ENCODE peak calls at places on chromosomes 3 and 15, in six cellular contexts. R is cardiac muscle cell, J is choroid plexus epithelial cell, A is neural progenitor cell, O is fibroblast of pulmonary artery, W is HCT116. V is an unnamed sample.

GRCh38 chr3:188821998-188822397 is 349.8 kb upstream of the TPRG1 start:
- DNase-seq in O (no peak), J (no peak), W (no peak), R (no peak), A (no peak), V (no peak)

GRCh38 chr15:48062476-48062875 is 58.3 kb upstream of the SLC24A5 start:
- DNase-seq in R (peak), A (no peak), J (peak), O (peak), W (no peak), V (peak)

GRCh38 chr3:149767720-149768119 is 15.4 kb upstream of the COMMD2 start:
- DNase-seq in J (no peak), A (no peak), O (no peak), R (no peak), W (no peak), V (no peak)

GRCh38 chr3:137582484-137582883 is 181.6 kb upstream of the SOX14 start:
- DNase-seq in A (peak), J (no peak), R (no peak), O (no peak), W (no peak), V (no peak)

GRCh38 chr15:29670945-29671307 is 151.3 kb downstream of the TJP1 start:
- DNase-seq in A (no peak), R (peak), O (peak), J (peak), W (no peak), V (peak)

GRCh38 chr15:74799843-74800558 is 12.6 kb upstream of the LMAN1L start:
- DNase-seq in J (peak), A (peak), W (peak), R (peak), O (peak), V (peak)

GRCh38 chr3:67662733-67663132 is 8.3 kb upstream of the SUCLG2 start:
- DNase-seq in A (no peak), O (no peak), J (peak), W (no peak), R (no peak), V (no peak)

GRCh38 chr15:42137461-42138261 is 18.8 kb downstream of the PLA2G4F start:
- DNase-seq in J (peak), R (peak), A (peak), W (peak), O (peak), V (peak)

GRCh38 chr15:40128746-40129660 is 20.3 kb upstream of the BMF start:
- DNase-seq in A (no peak), R (no peak), W (no peak), J (no peak), O (no peak), V (no peak)

GRCh38 chr15:92733934-92734521 is 78.5 kb upstream of the FAM174B start:
- DNase-seq in J (peak), O (peak), R (peak), A (no peak), W (no peak), V (peak)

GRCh38 chr15:73797366-73798158 is 44.4 kb upstream of the INSYN1 start:
- DNase-seq in O (no peak), R (no peak), A (no peak), W (no peak), J (no peak), V (no peak)

GRCh38 chr15:51846463-51847230 is 17.2 kb downstream of the TMOD3 start:
- DNase-seq in O (peak), R (peak), J (peak), W (peak), A (no peak), V (peak)

GRCh38 chr3:21216598-21216997 is 534.4 kb downstream of the ZNF385D start:
- DNase-seq in W (no peak), R (peak), A (peak), J (peak), O (peak), V (peak)

GRCh38 chr15:89900849-89901248 is 7.1 kb upstream of the AP3S2 start:
- DNase-seq in J (no peak), W (no peak), O (no peak), R (no peak), A (no peak), V (no peak)

GRCh38 chr3:196754215-196754937 is 14.7 kb downstream of the PAK2 start:
- DNase-seq in R (peak), A (no peak), O (no peak), W (no peak), J (peak), V (peak)

GRCh38 chr3:136281966-136282554 is 31.9 kb downstream of the PCCB start:
- DNase-seq in A (no peak), O (peak), R (peak), J (peak), W (no peak), V (no peak)

GRCh38 chr15:56654624-56655023 is 78.7 kb downstream of the ZNF280D start:
- DNase-seq in R (peak), A (no peak), W (no peak), J (peak), O (peak), V (peak)

GRCh38 chr3:24490151-24490550 is 4.5 kb downstream of the THRB start:
- DNase-seq in A (no peak), R (peak), J (peak), W (no peak), O (no peak), V (peak)

GRCh38 chr3:49747792-49748480 is 24.2 kb upstream of the GMPPB start:
- DNase-seq in W (no peak), J (peak), R (peak), A (no peak), O (peak), V (peak)

GRCh38 chr3:195270350-195271115 is 426 bp downstream of the XXYLT1 start:
- DNase-seq in W (peak), O (peak), R (peak), A (peak), J (peak), V (peak)
- TF ChIP-seq CTCF in W (no peak), O (peak), R (peak), A (peak), J (peak), V (no peak)

DNA sequence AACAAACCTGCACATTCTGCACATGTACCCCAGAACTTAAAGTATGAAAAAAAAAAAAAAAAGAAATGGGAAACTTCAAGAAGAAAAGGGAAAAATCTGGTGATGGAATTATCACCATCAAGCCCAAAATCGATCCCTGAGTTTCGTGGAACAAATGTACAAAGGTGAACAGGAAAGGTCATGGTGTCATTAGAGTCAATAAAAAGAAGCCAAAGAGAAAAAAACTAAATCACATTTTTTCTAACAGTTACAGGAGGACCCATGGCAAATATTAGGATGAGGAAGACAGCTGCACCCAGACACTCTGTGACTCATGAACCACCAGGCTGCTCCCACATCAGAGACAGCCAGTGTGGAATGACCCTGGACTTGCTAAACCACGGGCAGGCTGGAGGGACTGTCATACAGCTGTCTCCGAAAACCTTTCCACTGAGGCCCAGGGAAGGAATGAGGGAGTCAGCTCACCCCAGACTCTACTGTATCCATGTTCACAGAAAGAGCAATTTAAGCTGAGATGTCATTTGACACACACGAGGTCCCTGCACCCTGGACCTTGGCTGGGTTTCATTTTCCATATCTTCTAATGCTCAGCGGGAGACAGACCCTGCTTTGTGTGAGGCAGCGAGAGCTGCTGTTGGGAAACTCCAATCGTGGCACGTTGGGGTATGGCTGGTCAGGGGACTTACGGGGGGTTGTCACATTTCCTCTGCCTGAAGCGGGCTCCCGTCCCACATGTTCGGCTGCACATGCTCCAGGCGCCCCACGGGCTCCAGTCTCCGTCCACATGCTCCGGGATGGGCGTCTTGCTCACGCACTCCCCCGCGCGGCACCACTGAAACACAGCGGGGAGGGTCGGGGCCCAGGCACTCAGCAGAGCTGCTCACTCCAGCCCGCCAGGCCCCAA is 210.2 kb downstream of the ADAMTS17 start:
- DNase-seq in O (peak), J (peak), A (peak), R (peak), W (no peak), V (no peak)
- H3K4me3 ChIP-seq in O (peak), J (peak), A (no peak), R (no peak), W (no peak), V (no peak)

GRCh38 chr15:96474274-96474673 is 143.8 kb downstream of the NR2F2 start:
- DNase-seq in J (no peak), W (no peak), A (no peak), O (no peak), R (no peak), V (peak)

GRCh38 chr15:96473556-96473955 is 143.1 kb downstream of the NR2F2 start:
- DNase-seq in W (no peak), A (no peak), J (no peak), R (no peak), O (no peak), V (no peak)

GRCh38 chr15:96472647-96473046 is 142.1 kb downstream of the NR2F2 start:
- DNase-seq in A (no peak), J (no peak), O (no peak), R (no peak), W (no peak), V (no peak)

GRCh38 chr15:96477227-96477626 is 146.7 kb downstream of the NR2F2 start:
- DNase-seq in J (no peak), R (no peak), W (no peak), A (no peak), O (no peak), V (no peak)
- TF ChIP-seq CTCF in J (no peak), R (no peak), W (no peak), A (no peak), O (no peak), V (no peak)

DNA sequence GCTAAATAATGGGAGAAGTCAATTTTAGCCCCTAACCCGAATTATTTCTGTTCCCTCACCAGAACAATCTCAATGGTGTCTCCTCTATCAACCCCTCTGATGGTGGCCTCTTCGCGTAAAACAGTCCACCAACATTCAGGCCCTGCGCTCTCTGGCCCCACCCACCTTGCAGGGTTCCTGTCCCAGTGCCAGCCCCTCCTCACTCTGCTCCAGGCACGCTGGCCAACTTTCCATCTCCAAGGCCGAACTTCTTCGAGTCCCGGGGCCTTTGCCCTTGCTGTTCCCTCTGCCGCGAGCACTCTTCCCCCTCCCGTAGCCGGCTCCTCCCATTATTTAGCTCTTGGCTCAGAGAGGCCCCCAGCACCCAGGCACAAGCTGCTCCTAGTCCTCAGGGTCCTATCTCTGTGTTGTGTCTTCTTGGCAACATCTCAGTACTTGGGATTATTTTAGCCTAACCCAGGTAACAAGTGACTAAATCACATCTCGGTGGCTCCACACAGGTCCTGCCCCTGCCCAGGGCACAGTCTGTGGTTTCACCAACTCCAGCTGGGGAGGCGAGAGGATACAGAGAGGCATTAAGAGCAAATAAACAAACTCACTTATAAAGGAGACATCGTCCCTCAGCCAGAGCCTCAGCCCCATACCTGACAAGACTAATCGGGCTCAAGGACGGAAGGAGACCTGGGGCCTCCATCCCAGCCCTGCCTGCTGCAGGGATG is 19.6 kb upstream of the IQSEC1 start:
- DNase-seq in W (no peak), O (no peak), J (no peak), A (no peak), R (no peak), V (no peak)
- H3K4me3 ChIP-seq in W (no peak), O (no peak), J (no peak), A (no peak), R (no peak), V (no peak)

GRCh38 chr3:139319428-139320402 is 24.1 kb upstream of the MRPS22 start:
- DNase-seq in J (peak), A (peak), O (peak), W (no peak), R (peak), V (peak)
- TF ChIP-seq CTCF in J (peak), A (peak), O (peak), W (no peak), R (peak), V (peak)

GRCh38 chr3:9673082-9673481 is 23.8 kb downstream of the MTMR14 start:
- DNase-seq in J (no peak), O (no peak), A (no peak), W (no peak), R (no peak), V (no peak)

GRCh38 chr3:9676780-9677179 is 26.9 kb upstream of the CPNE9 start:
- DNase-seq in W (no peak), R (no peak), A (no peak), O (peak), J (no peak), V (no peak)

GRCh38 chr3:9669277-9669676 is 20.0 kb downstream of the MTMR14 start:
- DNase-seq in W (no peak), R (no peak), O (no peak), A (no peak), J (no peak), V (no peak)

GRCh38 chr3:9669720-9670432 is 20.6 kb downstream of the MTMR14 start:
- DNase-seq in J (peak), O (peak), A (no peak), R (peak), W (no peak), V (no peak)

GRCh38 chr3:9673752-9674151 is 24.4 kb downstream of the MTMR14 start:
- DNase-seq in W (no peak), A (no peak), O (no peak), J (no peak), R (no peak), V (no peak)
- H3K4me3 ChIP-seq in W (no peak), A (no peak), O (no peak), J (no peak), R (no peak), V (no peak)

V was measured in fibroblast of mammary gland.